ENCODE peak calls at places on chromosomes 7 and 10, in nine cellular contexts. M is transverse colon, E is Panc1, J is HCT116, B is prostate gland, A is esophagus muscularis mucosa, V is endothelial cell of umbilical vein, P is breast epithelium, G is HL-60. H is an unnamed sample.

GRCh38 chr7:136039577-136040345 is 62.6 kb upstream of the MTPN start:
- DNase-seq in M (no peak), E (no peak), J (no peak), B (no peak), A (no peak), V (peak; percentile 55), P (no peak), G (no peak), H (no peak)

GRCh38 chr10:58979713-58980112 is 196.7 kb upstream of the PHYHIPL start:
- DNase-seq in M (no peak), E (no peak), J (no peak), B (no peak), A (no peak), V (no peak), P (no peak), G (no peak), H (no peak)

GRCh38 chr10:126288547-126289493 is 99.5 kb downstream of the ADAM12 start:
- DNase-seq in M (no peak), E (no peak), J (no peak), B (no peak), A (peak; percentile 84), V (no peak), P (no peak), G (no peak), H (no peak)

GRCh38 chr7:44639701-44640321 is 33.4 kb downstream of the OGDH start:
- DNase-seq in M (no peak), E (no peak), J (peak; percentile 12), B (peak; percentile 14), A (no peak), V (peak; percentile 85), P (peak; percentile 54), G (no peak), H (no peak)

GRCh38 chr10:102519246-102519805 is 15.6 kb downstream of the SUFU start:
- DNase-seq in M (no peak), E (no peak), J (no peak), B (no peak), A (no peak), V (no peak), P (no peak), G (no peak), H (peak; percentile 4)

GRCh38 chr10:4198216-4198615 is 413.2 kb upstream of the KLF6 start:
- DNase-seq in M (no peak), E (no peak), J (no peak), B (no peak), A (no peak), V (no peak), P (no peak), G (no peak), H (no peak)

GRCh38 chr7:78226059-78226658 is 427.6 kb downstream of the PHTF2 start:
- DNase-seq in M (peak; percentile 51), E (peak; percentile 8), J (peak; percentile 22), B (no peak), A (no peak), V (peak; percentile 25), P (no peak), G (peak; percentile 8), H (no peak)

GRCh38 chr10:76080406-76080805 is 649.0 kb downstream of the LRMDA start:
- DNase-seq in M (no peak), E (no peak), J (no peak), B (no peak), A (no peak), V (no peak), P (no peak), G (no peak), H (no peak)

GRCh38 chr7:144848078-144848477 is 12.2 kb upstream of the TPK1 start:
- DNase-seq in M (no peak), E (no peak), J (no peak), B (no peak), A (no peak), V (no peak), P (no peak), G (no peak), H (no peak)

GRCh38 chr10:17206210-17206709 is 4.8 kb upstream of the TRDMT1 start:
- DNase-seq in M (no peak), E (no peak), J (no peak), B (no peak), A (no peak), V (peak; percentile 42), P (no peak), G (no peak), H (no peak)

GRCh38 chr7:105454058-105454739 is 65.5 kb upstream of the SRPK2 start:
- DNase-seq in M (no peak), E (no peak), J (no peak), B (no peak), A (no peak), V (no peak), P (no peak), G (no peak), H (no peak)
- H3K4me3 ChIP-seq in M (no peak overlapping the region), E (no peak overlapping the region), J (no peak overlapping the region), B (no peak overlapping the region), A (no peak overlapping the region), V (no peak overlapping the region), P (no peak overlapping the region), G (no peak overlapping the region), H (no peak overlapping the region)

GRCh38 chr10:90740265-90740664 is 117.6 kb downstream of the HTR7 start:
- DNase-seq in M (no peak), E (no peak), J (no peak), B (no peak), A (no peak), V (no peak), P (no peak), G (no peak), H (no peak)
- H3K27ac ChIP-seq in M (no peak overlapping the region), E (no peak overlapping the region), J (no peak overlapping the region), B (no peak overlapping the region), A (no peak overlapping the region), V (no peak overlapping the region), P (no peak overlapping the region), G (no peak overlapping the region), H (no peak overlapping the region)

GRCh38 chr7:42831051-42831952 is 80.6 kb downstream of the C7orf25 start:
- DNase-seq in M (peak; percentile 20), E (no peak), J (peak; percentile 7), B (peak; percentile 53), A (no peak), V (peak; percentile 10), P (no peak), G (no peak), H (no peak)
- TF ChIP-seq POLR2AphosphoS5 in M (no peak), E (no peak), J (no peak), B (peak; percentile 13), A (peak; percentile 7), V (no peak), P (no peak), G (no peak), H (no peak)

DNA sequence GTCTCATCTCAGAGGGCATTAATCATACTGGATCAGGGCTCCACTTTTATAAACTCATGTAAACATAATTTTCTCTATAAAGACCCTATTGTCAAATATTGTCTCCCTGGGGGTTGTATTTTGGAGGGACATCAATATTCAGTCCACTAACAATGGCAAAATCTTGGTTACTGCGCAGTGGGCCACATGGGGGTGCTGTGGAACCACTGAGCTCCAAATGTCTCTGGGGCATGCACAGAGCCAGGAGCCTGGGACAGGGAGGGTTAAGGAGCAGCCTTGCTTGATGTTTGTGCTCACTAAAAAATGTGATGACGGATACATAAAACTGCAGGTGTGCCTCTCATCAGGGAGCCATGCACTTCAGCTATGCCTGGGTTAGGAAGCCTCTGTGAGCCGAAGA is 62.1 kb upstream of the PRSS58 start:
- DNase-seq in M (no peak), E (no peak), J (no peak), B (no peak), A (no peak), V (no peak), P (no peak), G (no peak), H (no peak)
- H3K4me3 ChIP-seq in M (no peak overlapping the region), E (no peak overlapping the region), J (no peak overlapping the region), B (no peak overlapping the region), A (no peak overlapping the region), V (no peak overlapping the region), P (no peak overlapping the region), G (no peak overlapping the region), H (no peak overlapping the region)

DNA sequence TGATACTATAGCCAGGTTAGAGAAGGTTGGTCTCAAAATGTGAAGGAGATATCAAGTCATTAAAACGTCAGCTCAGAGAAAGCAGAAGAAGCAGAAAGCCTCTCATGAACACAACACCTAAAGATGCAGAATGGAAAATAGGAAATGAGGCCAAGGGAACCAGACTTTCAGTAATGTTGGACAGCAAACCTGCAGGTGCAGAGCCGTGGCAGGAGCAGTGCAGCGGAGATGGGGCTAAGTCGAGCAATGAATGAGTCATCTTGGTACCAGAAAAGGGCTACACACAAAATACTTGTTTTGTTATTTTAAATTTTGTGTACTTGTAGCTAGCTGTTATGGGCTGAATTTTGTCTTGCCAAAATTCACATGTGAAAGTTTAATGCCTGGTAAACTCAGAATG is 479.6 kb upstream of the POM121L12 start:
- DNase-seq in M (no peak), E (no peak), J (no peak), B (no peak), A (no peak), V (no peak), P (no peak), G (no peak), H (no peak)
- H3K27ac ChIP-seq in M (no peak overlapping the region), E (no peak overlapping the region), J (no peak overlapping the region), B (no peak overlapping the region), A (no peak overlapping the region), V (no peak overlapping the region), P (no peak overlapping the region), G (no peak overlapping the region), H (no peak overlapping the region)

GRCh38 chr7:100444311-100445278 is 8.3 kb upstream of the PPP1R35 start:
- DNase-seq in M (peak; percentile 44), E (peak; percentile 69), J (no peak), B (no peak), A (no peak), V (peak; percentile 96), P (no peak), G (no peak), H (peak; percentile 80)
- TF ChIP-seq POLR2AphosphoS5 in M (peak; percentile 26), E (no peak), J (no peak), B (peak; percentile 32), A (peak; percentile 50), V (peak; percentile 87), P (peak; percentile 42), G (no peak), H (peak; percentile 73)

DNA sequence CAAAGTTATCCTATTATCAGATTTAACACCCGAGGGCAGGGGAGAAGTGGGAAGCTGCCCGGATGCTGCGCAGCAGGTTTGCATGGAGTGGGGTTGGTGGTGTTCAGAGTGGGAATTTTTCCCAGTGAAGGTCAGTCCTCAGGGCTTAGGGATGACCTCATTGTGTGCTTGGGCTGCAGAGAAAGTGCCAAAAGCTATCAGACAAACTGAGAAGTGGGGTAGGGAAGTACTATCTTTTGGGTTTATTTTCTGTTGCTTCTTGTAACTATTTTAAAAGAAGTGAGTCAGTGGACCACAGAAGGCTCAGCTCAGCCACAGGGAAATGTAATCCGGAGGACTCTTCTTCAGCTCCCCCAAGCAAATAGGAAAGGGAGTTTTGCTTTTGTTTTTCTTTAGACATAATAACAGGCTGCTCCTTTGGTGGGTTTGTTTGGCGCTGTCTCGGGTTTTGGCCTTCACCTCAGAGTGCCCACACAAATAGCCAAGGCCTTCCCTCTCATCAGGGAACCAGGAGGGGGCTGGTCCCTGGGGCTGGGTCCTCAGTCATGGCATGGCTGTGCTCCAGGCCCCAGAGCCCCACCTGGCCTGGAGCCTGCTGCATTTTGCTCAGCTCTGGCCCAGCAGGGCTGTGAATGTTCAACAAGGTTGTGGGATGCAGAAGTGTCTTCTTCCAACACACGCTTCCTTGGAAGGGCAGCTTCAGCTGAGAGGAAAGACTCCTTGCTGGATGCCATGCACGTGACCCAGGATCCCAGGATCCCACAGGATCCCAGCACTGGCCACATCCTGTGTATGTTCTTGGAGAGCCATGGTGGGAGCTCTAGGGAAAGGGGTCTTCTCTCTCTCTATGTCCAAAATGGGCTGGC is 5.4 kb upstream of the FAM170B start:
- DNase-seq in M (no peak), E (no peak), J (no peak), B (no peak), A (no peak), V (no peak), P (no peak), G (no peak), H (no peak)
- H3K4me3 ChIP-seq in M (no peak overlapping the region), E (no peak overlapping the region), J (no peak overlapping the region), B (no peak overlapping the region), A (no peak overlapping the region), V (no peak overlapping the region), P (no peak overlapping the region), G (no peak overlapping the region), H (no peak overlapping the region)